ENCODE peak calls at places on chromosomes 13 and 19, in eight cellular contexts. M is body of pancreas; N is testis; Y is GM23248; C is psoas muscle; L is GM23338; S is CD4-positive, CD25-positive, alpha-beta regulatory T cell; E is upper lobe of right lung. H is an unnamed sample. For H3K4me1, the result is how much of the 10 kb centered on the place peaks cover.

GRCh38 chr13:94188173-94188869 is 291.2 kb downstream of the DCT start:
- DNase-seq in E (no peak), Y (no peak), N (no peak), S (no peak), C (no peak), M (no peak), L (peak), H (no peak)

GRCh38 chr13:84831666-84832657 is 949.7 kb upstream of the SLITRK1 start:
- DNase-seq in S (no peak), E (no peak), L (peak), N (no peak), M (no peak), C (no peak), Y (no peak), H (no peak)

GRCh38 chr19:53868091-53868891 is 608 bp downstream of the MYADM start:
- DNase-seq in S (peak), N (peak), M (peak), Y (peak), E (peak), L (peak), C (peak), H (peak)

GRCh38 chr13:44797685-44798084 is 191.6 kb downstream of the NUFIP1 start:
- DNase-seq in M (no peak), N (no peak), S (no peak), E (no peak), Y (no peak), L (no peak), C (no peak), H (no peak)

GRCh38 chr19:14113762-14114414 is 3.7 kb downstream of the PRKACA start:
- DNase-seq in S (peak), L (peak), M (peak), N (peak), Y (no peak), E (peak), C (peak), H (no peak)

GRCh38 chr19:3135961-3136683 is at the start of gene GNA15:
- DNase-seq in M (no peak), Y (no peak), E (peak), L (no peak), N (no peak), S (peak), C (no peak), H (peak)

GRCh38 chr13:86856996-86857395 is 814.2 kb upstream of the SLITRK5 start:
- DNase-seq in Y (peak), N (no peak), E (no peak), S (no peak), C (no peak), M (no peak), L (peak), H (no peak)

GRCh38 chr13:31742102-31742695 is 2.9 kb downstream of the RXFP2 start:
- DNase-seq in E (no peak), C (peak), M (peak), L (peak), Y (peak), N (peak), S (peak), H (peak)

GRCh38 chr19:53507523-53508442 is 30.2 kb upstream of the ZNF331 start:
- DNase-seq in L (no peak), M (no peak), C (no peak), N (no peak), E (no peak), S (no peak), Y (no peak), H (no peak)

GRCh38 chr13:33797622-33798021 is 20.3 kb upstream of the RFC3 start:
- DNase-seq in Y (peak), N (no peak), L (no peak), C (no peak), M (no peak), S (no peak), E (no peak), H (no peak)

DNA sequence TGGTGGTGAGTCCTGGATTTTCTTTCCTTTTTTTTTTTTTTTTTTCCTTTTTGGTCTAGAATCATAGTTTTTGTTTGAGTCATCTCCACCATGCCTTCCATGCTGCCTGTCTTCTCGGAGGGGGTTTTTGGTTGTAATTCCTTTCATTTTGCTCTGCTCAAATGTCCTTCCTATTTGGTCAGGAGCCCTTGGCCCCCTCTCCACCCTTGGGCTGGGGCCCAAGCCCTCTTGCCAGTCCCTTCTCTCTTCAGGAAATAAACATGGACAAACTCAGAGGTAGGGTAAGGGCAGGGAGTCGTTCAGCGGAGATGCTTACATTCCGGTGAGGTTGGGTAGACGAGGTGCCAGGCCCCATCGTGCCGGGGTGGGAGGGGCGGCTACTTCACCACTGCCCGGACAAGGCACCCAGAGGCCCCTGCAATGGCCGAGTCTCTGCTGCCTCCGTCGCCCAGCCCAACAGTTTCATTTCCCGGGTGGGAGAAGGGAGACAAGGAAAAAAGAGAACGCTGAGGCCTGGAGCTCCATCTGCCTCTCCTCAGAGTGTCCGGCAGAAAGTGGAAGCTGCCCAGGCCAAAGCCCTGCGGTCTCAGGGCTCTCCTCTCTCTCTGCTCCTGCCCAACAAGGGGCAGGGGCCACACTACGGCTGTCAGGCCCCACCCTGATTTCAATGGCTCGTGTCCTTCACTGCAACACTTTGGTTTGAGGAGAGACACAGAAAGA is 12.7 kb downstream of the ZNF574 start:
- DNase-seq in E (no peak), C (no peak), S (no peak), L (no peak), Y (peak), N (no peak), M (no peak), H (no peak)
- H3K4me1 ChIP-seq in E (under half), C (under half), S (under half), L (under half), Y (under half), N (under half), M (under half), H (under half)

DNA sequence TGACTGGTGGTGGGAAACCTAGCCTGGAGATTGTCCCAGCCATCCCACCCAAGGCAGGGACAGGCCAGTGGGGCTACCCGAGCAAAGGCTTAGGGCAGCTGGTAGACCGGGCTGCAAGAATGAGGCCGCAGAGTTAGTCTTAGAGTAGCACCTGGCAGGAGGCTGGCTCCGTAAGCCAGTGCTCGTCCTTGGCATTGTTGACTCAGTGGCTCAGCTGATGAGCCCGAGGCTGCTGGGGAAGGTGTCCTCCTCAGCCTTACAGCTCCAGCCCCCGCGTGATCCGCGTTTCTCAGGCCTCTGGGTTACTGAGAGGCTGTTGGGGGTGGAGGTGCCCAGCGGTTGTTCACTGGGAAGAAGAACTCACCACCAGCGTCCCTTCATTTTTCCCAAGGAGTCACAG is 24.7 kb downstream of the PPP1R37 start:
- DNase-seq in C (no peak), M (no peak), Y (no peak), S (no peak), N (no peak), E (no peak), L (no peak), H (no peak)
- H3K4me1 ChIP-seq in C (under half), M (under half), Y (under half), S (under half), N (under half), E (under half), L (under half), H (under half)

GRCh38 chr13:79387853-79388252 is 18.2 kb downstream of the RBM26 start:
- DNase-seq in Y (no peak), S (no peak), E (no peak), C (no peak), N (no peak), M (no peak), L (no peak), H (no peak)

GRCh38 chr13:79389031-79389430 is 17.0 kb downstream of the RBM26 start:
- DNase-seq in M (no peak), C (no peak), Y (no peak), E (no peak), N (no peak), L (no peak), S (no peak), H (no peak)

GRCh38 chr13:79384022-79384610 is 21.9 kb downstream of the RBM26 start:
- DNase-seq in L (no peak), N (no peak), M (no peak), Y (no peak), E (no peak), C (no peak), S (no peak), H (no peak)

GRCh38 chr13:79385694-79386093 is 20.4 kb downstream of the RBM26 start:
- DNase-seq in M (no peak), Y (peak), E (no peak), C (no peak), S (no peak), N (no peak), L (no peak), H (no peak)

DNA sequence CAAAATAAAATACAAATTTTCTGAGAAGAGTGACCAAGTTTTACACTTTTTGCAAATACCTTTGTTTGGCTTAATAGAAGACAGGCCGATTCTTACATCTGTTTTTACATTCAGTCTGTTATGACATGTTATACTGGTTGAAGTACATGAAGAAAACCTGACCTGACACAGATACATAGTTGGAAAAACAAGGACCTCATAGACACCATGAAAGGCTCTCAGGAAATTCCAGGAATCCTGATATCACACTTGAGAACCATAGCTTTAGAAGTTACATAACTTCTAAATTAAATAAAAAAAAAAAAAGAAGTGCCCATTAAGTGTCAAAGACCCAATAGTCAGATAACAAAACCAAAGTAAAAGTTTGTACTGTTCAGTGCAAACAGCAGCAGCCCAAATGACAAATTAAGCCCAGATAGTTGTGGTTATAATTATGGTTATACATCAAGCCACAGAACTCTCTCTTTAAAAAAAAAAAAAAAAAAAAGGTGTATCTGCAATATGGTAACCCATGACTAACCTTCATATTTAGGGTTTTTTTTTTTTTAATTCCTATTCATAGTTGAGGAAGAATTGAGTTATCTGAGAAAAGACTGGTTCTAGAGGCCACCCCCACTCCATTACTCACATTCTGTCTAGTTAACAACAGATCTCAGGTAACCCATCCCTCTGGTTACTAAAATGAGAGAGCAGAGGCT is 19.8 kb downstream of the RBM26 start:
- DNase-seq in E (no peak), M (no peak), C (no peak), S (no peak), N (no peak), L (no peak), Y (peak), H (no peak)
- H3K4me1 ChIP-seq in E (under half), M (under half), C (half or more), S (under half), N (under half), L (under half), Y (under half), H (under half)

GRCh38 chr19:29631450-29631849 is 25.4 kb downstream of the POP4 start:
- DNase-seq in M (no peak), C (no peak), E (peak), L (no peak), N (no peak), S (no peak), Y (no peak), H (no peak)
- H3K4me1 ChIP-seq in M (under half), C (under half), E (under half), L (under half), N (under half), S (under half), Y (under half), H (under half)

DNA sequence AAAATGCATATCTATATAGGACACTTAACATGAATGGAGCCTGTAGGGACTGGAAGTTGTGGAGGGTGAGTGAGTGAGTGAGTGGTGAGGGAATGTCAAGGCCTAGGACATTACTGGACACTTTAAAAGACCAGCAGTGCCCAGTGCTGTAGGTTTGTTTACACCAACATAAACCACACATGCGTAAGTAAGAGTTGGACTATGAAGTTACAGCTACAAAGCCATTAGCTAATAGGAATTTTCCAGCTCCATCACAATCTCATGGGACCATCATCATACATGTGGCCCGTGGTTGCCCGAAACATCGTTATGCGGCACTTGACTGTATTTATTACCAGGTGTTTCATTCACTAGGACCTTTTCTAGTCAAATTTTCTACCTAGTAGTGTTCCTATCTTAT is 49.2 kb downstream of the LATS2 start:
- DNase-seq in M (no peak), C (no peak), N (no peak), E (no peak), Y (no peak), S (no peak), L (no peak), H (no peak)
- H3K4me1 ChIP-seq in M (under half), C (half or more), N (under half), E (half or more), Y (half or more), S (under half), L (under half), H (under half)

DNA sequence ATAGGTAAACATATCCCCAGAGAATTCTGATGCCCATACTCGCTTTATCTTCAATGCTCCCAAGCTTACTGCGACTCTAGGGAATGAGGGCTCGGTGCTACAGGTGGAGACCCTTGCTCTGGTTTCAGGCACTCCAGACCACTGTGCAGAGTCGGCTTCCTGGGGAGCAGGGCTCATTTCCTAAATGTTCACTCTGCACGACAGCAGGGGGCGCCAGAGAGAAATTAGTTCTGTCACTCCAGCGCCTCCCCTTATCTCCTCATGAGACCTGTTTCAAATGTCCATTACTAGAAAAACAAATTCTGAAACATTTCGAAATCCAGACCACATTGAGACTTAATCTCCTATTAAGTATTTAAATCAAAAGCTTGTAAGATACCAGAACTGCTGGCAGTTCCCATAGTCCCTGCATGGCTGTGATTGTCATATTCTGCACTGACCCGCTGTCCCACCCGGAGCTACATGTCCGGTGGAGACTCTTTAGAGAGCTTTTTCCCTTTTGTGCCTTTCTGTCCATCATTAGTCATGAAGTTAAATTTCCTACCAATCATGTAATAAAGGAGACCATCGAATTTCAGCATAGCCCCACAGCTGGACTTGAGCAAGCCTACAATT is 22.4 kb downstream of the EPSTI1 start:
- DNase-seq in M (peak), Y (peak), C (peak), L (peak), S (peak), E (peak), N (peak), H (peak)
- H3K4me1 ChIP-seq in M (under half), Y (under half), C (under half), L (under half), S (under half), E (under half), N (under half), H (under half)

GRCh38 chr13:27037171-27037570 is 134.4 kb downstream of the USP12 start:
- DNase-seq in C (no peak), Y (no peak), N (no peak), M (no peak), E (no peak), L (no peak), S (no peak), H (no peak)

GRCh38 chr13:27037571-27037970 is 134.0 kb downstream of the USP12 start:
- DNase-seq in S (no peak), M (no peak), N (no peak), C (no peak), E (no peak), L (no peak), Y (no peak), H (no peak)

GRCh38 chr13:27034678-27035111 is 136.9 kb downstream of the USP12 start:
- DNase-seq in M (no peak), C (no peak), E (no peak), L (peak), S (no peak), N (no peak), Y (peak), H (no peak)

GRCh38 chr13:27035892-27036235 is 135.7 kb downstream of the USP12 start:
- DNase-seq in E (no peak), L (no peak), C (no peak), S (no peak), M (no peak), Y (no peak), N (no peak), H (no peak)

DNA sequence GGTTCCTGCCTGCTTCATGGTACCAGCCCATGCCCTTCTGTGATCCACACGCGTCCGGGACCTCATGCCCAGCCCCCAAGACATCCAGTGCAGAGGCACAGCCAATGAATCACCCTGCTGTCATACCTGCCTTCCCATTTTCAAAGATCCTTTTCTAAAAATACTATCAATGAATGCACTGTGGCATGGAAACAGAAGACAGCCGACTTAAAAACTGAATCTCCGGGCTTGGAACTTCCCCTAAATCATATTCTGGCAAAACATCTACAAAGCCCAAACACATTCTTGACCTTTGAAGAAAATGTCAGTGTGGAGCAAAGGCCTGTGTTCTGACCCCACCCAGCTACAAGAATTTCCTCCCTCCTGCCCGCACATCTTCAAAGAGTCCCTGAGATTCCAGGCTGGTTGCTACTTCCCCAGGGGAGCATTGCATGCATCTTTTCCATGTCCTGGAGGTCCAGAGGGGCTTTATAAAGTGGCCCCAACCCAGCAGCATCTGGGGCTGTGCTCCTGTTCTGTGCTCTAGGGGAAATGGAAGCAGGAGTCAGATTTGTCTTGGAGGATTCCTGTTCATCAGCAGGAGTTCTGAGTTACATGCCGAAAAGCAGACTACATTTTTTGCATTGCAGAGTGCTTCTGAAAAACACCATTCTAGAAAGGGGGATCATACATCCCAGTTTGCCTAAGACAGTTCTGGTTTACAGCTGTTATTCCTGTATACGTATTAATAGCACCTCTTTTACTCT is 135.2 kb downstream of the USP12 start:
- DNase-seq in M (no peak), S (no peak), L (no peak), E (no peak), Y (peak), N (no peak), C (no peak), H (no peak)
- H3K4me1 ChIP-seq in M (under half), S (under half), L (under half), E (under half), Y (under half), N (under half), C (under half), H (under half)

DNA sequence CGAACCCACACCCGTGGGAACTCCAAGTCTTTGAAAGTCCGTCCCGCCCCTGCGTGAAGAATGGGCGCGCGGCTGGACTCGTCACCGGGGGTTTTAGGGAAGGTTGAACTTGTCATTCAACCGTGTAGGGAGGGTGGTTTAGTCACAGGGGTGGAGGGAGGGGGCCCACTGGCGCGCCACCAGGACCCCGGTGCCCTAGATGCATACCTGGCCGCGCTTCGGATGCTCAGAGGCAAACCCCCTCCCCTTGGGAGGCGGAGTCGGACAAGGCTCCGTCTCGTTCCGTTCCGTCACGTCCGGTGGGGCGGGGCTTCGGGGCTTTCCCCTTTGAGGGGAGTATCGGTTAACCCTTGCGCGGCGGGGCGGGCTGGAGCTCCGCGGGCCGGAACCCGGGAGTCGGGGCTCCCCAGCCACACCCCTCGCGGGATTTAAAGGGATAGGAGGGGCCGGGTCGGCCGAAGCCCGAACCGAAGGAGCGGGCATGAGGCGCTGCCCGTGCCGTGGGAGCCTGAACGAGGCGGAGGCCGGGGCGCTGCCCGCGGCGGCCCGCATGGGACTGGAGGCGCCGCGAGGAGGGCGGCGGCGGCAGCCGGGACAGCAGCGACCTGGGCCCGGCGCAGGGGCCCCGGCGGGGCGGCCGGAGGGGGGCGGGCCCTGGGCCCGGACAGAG is at the start of the genes COQ8B and ITPKC:
- DNase-seq in S (peak), M (peak), N (peak), Y (peak), E (peak), C (peak), L (peak), H (peak)
- H3K4me1 ChIP-seq in S (half or more), M (under half), N (under half), Y (under half), E (under half), C (under half), L (under half), H (under half)

GRCh38 chr19:16075430-16076153 is 703 bp upstream of the TPM4 start:
- DNase-seq in N (no peak), S (no peak), M (no peak), L (no peak), C (no peak), E (peak), Y (no peak), H (no peak)
- H3K4me1 ChIP-seq in N (under half), S (half or more), M (under half), L (under half), C (under half), E (under half), Y (under half), H (under half)

GRCh38 chr13:39503048-39503447 is 99.9 kb downstream of the LHFPL6 start:
- DNase-seq in Y (no peak), N (no peak), M (no peak), C (no peak), L (peak), E (no peak), S (no peak), H (no peak)
- H3K4me1 ChIP-seq in Y (under half), N (under half), M (under half), C (under half), L (under half), E (under half), S (under half), H (under half)